ENCODE peak calls at places on chromosome 9, in six cellular contexts. G is IMR-90, V is H9, Y is neuronal stem cell, U is H1, J is mesenchymal stem cell. B is an unnamed sample.

GRCh38 chr9:78893758-78894157 is 596.8 kb downstream of the PSAT1 start:
- DNase-seq in V (no peak), U (no peak), Y (no peak), J (no peak), G (no peak), B (no peak)

GRCh38 chr9:22683393-22684075 is 236.9 kb downstream of the DMRTA1 start:
- DNase-seq in J (peak; percentile 84), G (peak; percentile 88), U (no peak), Y (no peak), V (no peak), B (peak; percentile 37)

GRCh38 chr9:92617951-92618510 is 51.9 kb downstream of the IPPK start:
- DNase-seq in U (no peak), J (no peak), G (no peak), V (peak; percentile 8), Y (no peak), B (no peak)

GRCh38 chr9:34485822-34486221 is 27.2 kb downstream of the DNAI1 start:
- DNase-seq in J (no peak), G (no peak), U (no peak), Y (no peak), V (no peak), B (no peak)

GRCh38 chr9:20980713-20981481 is 50.5 kb downstream of the HACD4 start:
- DNase-seq in V (no peak), Y (no peak), U (no peak), J (peak; percentile 74), G (peak; percentile 93), B (no peak)

GRCh38 chr9:101176384-101176783 is 147.9 kb downstream of the PLPPR1 start:
- DNase-seq in V (peak; percentile 53), G (no peak), U (no peak), J (no peak), Y (no peak), B (no peak)

GRCh38 chr9:1018121-1018520 is 32.0 kb upstream of the DMRT2 start:
- DNase-seq in V (peak; percentile 58), G (no peak), Y (no peak), U (no peak), J (no peak), B (peak; percentile 57)

GRCh38 chr9:112086627-112087026 is 88.5 kb downstream of the SUSD1 start:
- DNase-seq in U (no peak), J (peak; percentile 61), Y (no peak), G (peak; percentile 43), V (no peak), B (peak; percentile 64)

GRCh38 chr9:124809211-124809610 is 32.3 kb downstream of the OLFML2A start:
- DNase-seq in G (no peak), J (no peak), Y (no peak), U (no peak), V (no peak), B (no peak)

GRCh38 chr9:116493183-116493582 is 193.9 kb upstream of the TRIM32 start:
- DNase-seq in V (no peak), G (peak; percentile 43), U (no peak), Y (no peak), J (no peak), B (no peak)

GRCh38 chr9:89945133-89945532 is 340.3 kb downstream of the GADD45G start:
- DNase-seq in Y (no peak), G (no peak), V (peak; percentile 54), J (no peak), U (no peak), B (no peak)

GRCh38 chr9:4050686-4051315 is 249.1 kb downstream of the GLIS3 start:
- DNase-seq in V (no peak), U (no peak), Y (peak; percentile 61), J (no peak), G (no peak), B (no peak)

GRCh38 chr9:133140606-133141005 is 19.6 kb upstream of the RALGDS start:
- DNase-seq in Y (no peak), V (no peak), G (no peak), J (no peak), U (no peak), B (no peak)

GRCh38 chr9:89747589-89747988 is 142.8 kb downstream of the GADD45G start:
- DNase-seq in Y (no peak), V (no peak), G (no peak), J (no peak), U (no peak), B (no peak)

GRCh38 chr9:124348831-124349230 is 66.4 kb downstream of the PSMB7 start:
- DNase-seq in G (no peak), J (no peak), U (no peak), V (no peak), Y (no peak), B (no peak)

GRCh38 chr9:33787839-33788238 is 7.5 kb upstream of the PRSS3 start:
- DNase-seq in G (no peak), V (no peak), Y (no peak), J (no peak), U (no peak), B (no peak)

GRCh38 chr9:136082496-136083361 is 12.4 kb downstream of the NACC2 start:
- DNase-seq in G (no peak), V (peak; percentile 12), U (no peak), Y (no peak), J (no peak), B (no peak)

GRCh38 chr9:136081113-136081825 is 13.8 kb downstream of the NACC2 start:
- DNase-seq in Y (no peak), V (peak; percentile 28), G (peak; percentile 36), J (peak; percentile 26), U (no peak), B (no peak)

GRCh38 chr9:136083558-136084190 is 11.4 kb downstream of the NACC2 start:
- DNase-seq in Y (no peak), V (peak; percentile 15), J (no peak), G (no peak), U (no peak), B (no peak)

GRCh38 chr9:136080716-136081112 is 14.4 kb downstream of the NACC2 start:
- DNase-seq in V (peak; percentile 24), U (no peak), Y (no peak), J (no peak), G (no peak), B (no peak)

DNA sequence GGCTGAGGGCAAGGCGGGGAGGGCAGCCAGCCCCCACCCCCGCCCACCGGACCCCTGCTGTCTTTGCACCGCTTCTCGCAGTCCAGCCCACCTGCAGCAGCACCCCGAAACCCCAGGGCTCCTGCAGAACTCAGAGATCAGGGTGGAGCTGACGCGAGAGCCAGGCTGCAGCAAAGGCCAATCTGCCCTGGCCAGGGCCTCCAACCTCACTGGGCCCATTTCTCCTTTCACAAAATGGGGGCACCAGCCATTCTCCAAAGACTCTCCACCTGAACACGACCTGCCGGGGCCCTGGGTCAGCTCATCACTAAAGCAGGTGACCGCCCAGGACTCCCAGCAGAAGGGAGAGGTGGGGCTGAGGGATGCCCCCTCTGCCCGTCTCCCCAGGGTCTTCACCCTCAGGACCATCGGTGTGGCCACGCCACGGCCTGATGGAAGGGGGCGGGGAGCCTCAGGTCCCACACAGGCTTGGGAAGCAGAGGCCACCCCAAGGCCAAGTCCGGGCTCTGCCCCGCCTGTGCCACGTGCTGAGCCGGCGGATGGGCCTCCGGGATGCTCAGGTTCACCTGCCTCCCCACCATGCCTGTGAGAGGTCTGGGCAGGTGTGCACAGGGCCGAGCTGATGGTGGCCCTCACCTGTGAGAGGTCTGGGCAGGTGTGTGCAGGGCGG is 13.1 kb downstream of the NACC2 start:
- DNase-seq in U (no peak), V (peak; percentile 26), Y (no peak), G (no peak), J (no peak), B (no peak)
- H3K4me1 ChIP-seq in U (peaks cover 7% of the 10 kb centered on the region), V (no peaks in the 10 kb centered on the region), Y (no peaks in the 10 kb centered on the region), G (peaks cover 7% of the 10 kb centered on the region), J (peaks cover 34% of the 10 kb centered on the region), B (no peaks in the 10 kb centered on the region)

DNA sequence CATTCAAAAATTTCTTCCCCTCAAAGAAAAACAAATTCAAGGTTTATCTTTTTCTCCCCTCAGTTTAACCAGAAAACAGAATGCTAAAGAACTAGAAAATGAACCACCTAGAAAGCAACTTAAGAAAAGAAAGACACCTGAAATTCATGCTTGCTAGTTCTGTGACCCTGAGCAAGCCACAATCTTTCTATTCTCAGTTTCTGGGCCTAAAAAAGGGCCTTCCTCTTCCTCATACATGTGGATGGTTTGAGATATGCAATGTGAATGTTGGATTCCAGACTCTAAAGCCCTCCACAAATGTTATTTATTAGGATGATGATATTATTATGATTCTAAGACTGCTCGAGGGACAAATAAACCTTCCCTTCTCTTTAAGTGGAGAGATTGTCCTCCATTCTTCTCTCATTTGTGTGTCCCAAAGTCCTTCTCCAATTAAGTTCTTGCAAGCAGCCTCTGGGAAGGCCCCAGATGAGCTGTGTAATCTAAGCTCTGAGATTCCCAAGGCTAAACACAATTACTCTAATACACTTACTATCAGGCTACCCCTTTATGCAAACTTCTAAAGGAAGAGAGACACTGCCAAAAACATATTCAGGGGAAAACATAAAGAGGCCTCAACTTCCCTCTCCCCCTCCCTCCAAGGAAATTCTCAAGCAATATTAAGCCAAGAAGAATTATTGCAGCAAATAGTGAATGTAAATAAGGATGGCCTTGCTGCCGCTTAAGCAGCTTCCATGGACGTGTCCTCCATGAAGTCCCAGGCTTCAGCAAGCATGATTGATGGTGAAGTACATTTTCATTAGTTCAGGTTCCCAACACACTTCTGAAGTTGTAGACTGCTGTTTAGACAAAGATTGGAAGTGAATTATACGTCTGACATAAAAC is 80.2 kb downstream of the PRKACG start:
- DNase-seq in Y (no peak), J (peak; percentile 26), V (no peak), G (no peak), U (no peak), B (no peak)
- H3K14ac ChIP-seq in Y (no peak overlapping the region), J (no peak overlapping the region), V (no peak overlapping the region), G (no peak overlapping the region), U (no peak overlapping the region), B (no peak overlapping the region)

GRCh38 chr9:128070874-128071273 is 2.8 kb downstream of the SLC25A25 start:
- DNase-seq in G (no peak), Y (no peak), V (no peak), U (no peak), J (no peak), B (no peak)
- H3K4me1 ChIP-seq in G (peaks cover 23% of the 10 kb centered on the region), Y (peaks cover 22% of the 10 kb centered on the region), V (peaks cover 4% of the 10 kb centered on the region), U (peaks cover 14% of the 10 kb centered on the region), J (peaks cover 19% of the 10 kb centered on the region), B (peaks cover 17% of the 10 kb centered on the region)

GRCh38 chr9:135719472-135719871 is 17.5 kb downstream of the KCNT1 start:
- DNase-seq in V (no peak), Y (no peak), J (no peak), G (no peak), U (no peak), B (no peak)

GRCh38 chr9:135718616-135719015 is 16.6 kb downstream of the KCNT1 start:
- DNase-seq in Y (no peak), J (no peak), G (peak; percentile 7), U (no peak), V (no peak), B (no peak)

GRCh38 chr9:135716045-135716444 is 14.1 kb downstream of the KCNT1 start:
- DNase-seq in V (no peak), Y (no peak), J (no peak), U (no peak), G (no peak), B (no peak)

GRCh38 chr9:135715056-135715595 is 13.1 kb downstream of the KCNT1 start:
- DNase-seq in G (no peak), U (no peak), Y (no peak), V (no peak), J (no peak), B (no peak)

GRCh38 chr9:135717410-135717809 is 15.4 kb downstream of the KCNT1 start:
- DNase-seq in Y (no peak), U (no peak), G (no peak), J (no peak), V (no peak), B (no peak)
- H3K14ac ChIP-seq in Y (no peak overlapping the region), U (no peak overlapping the region), G (no peak overlapping the region), J (no peak overlapping the region), V (no peak overlapping the region), B (no peak overlapping the region)

GRCh38 chr9:72980600-72981265 is 27.9 kb upstream of the ALDH1A1 start:
- DNase-seq in G (no peak), J (no peak), Y (no peak), V (no peak), U (no peak), B (peak; percentile 54)
- H3K4me1 ChIP-seq in G (no peaks in the 10 kb centered on the region), J (peaks cover 1% of the 10 kb centered on the region), Y (no peaks in the 10 kb centered on the region), V (no peaks in the 10 kb centered on the region), U (no peaks in the 10 kb centered on the region), B (peaks cover 3% of the 10 kb centered on the region)